ENCODE peak calls at places on chromosomes 3 and 15, in seven cellular contexts. X is activated CD8-positive, alpha-beta memory T cell treated with anti-CD3 and anti-CD28 coated beads for 48 hours; U is mucosa of descending colon; M is cerebellar nuclear complex; W is NCI-H748 treated with DMSO at 0.1 percent for 48 hours; V is anterior cingulate cortex; F is sciatic nerve. R is an unnamed sample.

GRCh38 chr3:17023006-17023664 is 138.4 kb downstream of the PLCL2 start:
- DNase-seq in X (no peak), F (no peak), V (no peak), M (no peak), U (no peak), W (no peak), R (no peak)

GRCh38 chr3:140463401-140463800 is 214.5 kb upstream of the TRIM42 start:
- DNase-seq in X (no peak), U (no peak), M (no peak), F (no peak), W (no peak), V (no peak), R (no peak)

GRCh38 chr3:158737987-158738615 is 5.8 kb upstream of the RARRES1 start:
- DNase-seq in M (no peak), U (no peak), V (no peak), F (no peak), W (no peak), X (no peak), R (no peak)

GRCh38 chr3:162391301-162391700 is 894.7 kb downstream of the OTOL1 start:
- DNase-seq in X (no peak), F (no peak), M (no peak), V (no peak), U (no peak), W (no peak), R (no peak)

GRCh38 chr3:45273681-45274515 is 47.8 kb upstream of the TMEM158 start:
- DNase-seq in X (no peak), M (no peak), V (no peak), F (no peak), U (no peak), W (no peak), R (no peak)

GRCh38 chr15:61700803-61701202 is 359.4 kb downstream of the VPS13C start:
- DNase-seq in W (no peak), M (no peak), F (no peak), V (no peak), U (no peak), X (no peak), R (no peak)

GRCh38 chr3:38632989-38633388 is 16.5 kb downstream of the SCN5A start:
- DNase-seq in V (no peak), X (no peak), U (no peak), M (no peak), W (no peak), F (no peak), R (no peak)

GRCh38 chr3:168545591-168545990 is 449.9 kb upstream of the GOLIM4 start:
- DNase-seq in W (no peak), V (no peak), M (no peak), X (no peak), F (no peak), U (no peak), R (no peak)

GRCh38 chr3:170058127-170058526 is 20.3 kb downstream of the GPR160 start:
- DNase-seq in M (no peak), X (no peak), V (no peak), F (no peak), U (no peak), W (no peak), R (peak)

GRCh38 chr3:126433496-126434263 is 39.0 kb downstream of the CFAP100 start:
- DNase-seq in M (no peak), U (no peak), V (peak), W (no peak), F (peak), X (no peak), R (no peak)

GRCh38 chr3:132001036-132001435 is 33.8 kb downstream of the CPNE4 start:
- DNase-seq in M (no peak), F (no peak), U (no peak), X (no peak), V (no peak), W (no peak), R (no peak)

GRCh38 chr3:117398166-117398954 is 688.8 kb downstream of the TUSC7 start:
- DNase-seq in X (no peak), M (no peak), U (no peak), W (peak), F (no peak), V (peak), R (no peak)

GRCh38 chr15:65731926-65732325 is 60.2 kb downstream of the DENND4A start:
- DNase-seq in U (no peak), F (no peak), W (no peak), X (no peak), V (no peak), M (no peak), R (no peak)

GRCh38 chr3:76199382-76199781 is 414.0 kb upstream of the ZNF717 start:
- DNase-seq in M (no peak), V (no peak), U (no peak), X (no peak), F (no peak), W (no peak), R (no peak)

GRCh38 chr3:17645074-17645698 is 97.2 kb downstream of the TBC1D5 start:
- DNase-seq in W (peak), F (no peak), U (no peak), M (no peak), X (no peak), V (peak), R (peak)

GRCh38 chr3:188683032-188683491 is 488.7 kb upstream of the TPRG1 start:
- DNase-seq in U (no peak), X (no peak), W (no peak), F (no peak), M (no peak), V (no peak), R (no peak)

GRCh38 chr3:123344941-123345594 is 103.8 kb downstream of the ADCY5 start:
- DNase-seq in M (no peak), X (no peak), F (no peak), U (no peak), V (no peak), W (no peak), R (no peak)

GRCh38 chr3:156820687-156821070 is 5.5 kb upstream of the LEKR1 start:
- DNase-seq in X (no peak), U (no peak), V (no peak), M (no peak), W (no peak), F (no peak), R (peak)